ENCODE peak calls at places on chromosomes 16 and 17, in nine cellular contexts. One of them, this sample, is unnamed.
A peak's percentile ranks its signal among the peaks of the same experiment; 100 is the strongest.

GRCh38 chr16:53952215-53953208 is 248.6 kb downstream of the FTO start:
- DNase-seq in transverse colon: no peak
- DNase-seq in heart right ventricle: no peak
- DNase-seq in fibroblast of lung: peak; percentile 48
- DNase-seq in stomach: no peak
- DNase-seq in body of pancreas: no peak
- DNase-seq in right lobe of liver: no peak
- DNase-seq in HCT116: no peak
- DNase-seq in prostate gland: no peak
- DNase-seq in this sample: no peak

GRCh38 chr16:22814330-22815105 is 556 bp downstream of the HS3ST2 start:
- DNase-seq in heart right ventricle: no peak
- DNase-seq in stomach: no peak
- DNase-seq in transverse colon: no peak
- DNase-seq in fibroblast of lung: no peak
- DNase-seq in body of pancreas: no peak
- DNase-seq in prostate gland: no peak
- DNase-seq in right lobe of liver: no peak
- DNase-seq in HCT116: no peak
- DNase-seq in this sample: no peak

GRCh38 chr16:50861926-50862325 is 120.0 kb downstream of the CYLD start:
- DNase-seq in heart right ventricle: no peak
- DNase-seq in right lobe of liver: no peak
- DNase-seq in fibroblast of lung: peak; percentile 90
- DNase-seq in body of pancreas: no peak
- DNase-seq in HCT116: peak; percentile 46
- DNase-seq in prostate gland: no peak
- DNase-seq in transverse colon: no peak
- DNase-seq in stomach: no peak
- DNase-seq in this sample: peak; percentile 68

GRCh38 chr16:4410335-4411075 is 5.9 kb downstream of the CORO7 start:
- DNase-seq in stomach: peak; percentile 70
- DNase-seq in right lobe of liver: no peak
- DNase-seq in transverse colon: peak; percentile 57
- DNase-seq in heart right ventricle: no peak
- DNase-seq in fibroblast of lung: peak; percentile 91
- DNase-seq in body of pancreas: peak; percentile 60
- DNase-seq in HCT116: no peak
- DNase-seq in prostate gland: peak; percentile 82
- DNase-seq in this sample: peak; percentile 67

GRCh38 chr17:44216674-44217073 is 2.8 kb downstream of the UBTF start:
- DNase-seq in fibroblast of lung: no peak
- DNase-seq in prostate gland: no peak
- DNase-seq in body of pancreas: no peak
- DNase-seq in right lobe of liver: no peak
- DNase-seq in heart right ventricle: no peak
- DNase-seq in stomach: no peak
- DNase-seq in HCT116: no peak
- DNase-seq in transverse colon: no peak
- DNase-seq in this sample: no peak

GRCh38 chr16:52906271-52906670 is 146.4 kb downstream of the CHD9NB start:
- DNase-seq in HCT116: no peak
- DNase-seq in prostate gland: no peak
- DNase-seq in right lobe of liver: no peak
- DNase-seq in body of pancreas: no peak
- DNase-seq in transverse colon: no peak
- DNase-seq in heart right ventricle: no peak
- DNase-seq in stomach: no peak
- DNase-seq in fibroblast of lung: no peak
- DNase-seq in this sample: no peak

GRCh38 chr16:3027983-3028715 is 4.3 kb downstream of the THOC6 start:
- DNase-seq in transverse colon: peak; percentile 93
- DNase-seq in fibroblast of lung: peak; percentile 57
- DNase-seq in stomach: peak; percentile 94
- DNase-seq in prostate gland: peak; percentile 85
- DNase-seq in right lobe of liver: peak; percentile 91
- DNase-seq in body of pancreas: peak; percentile 92
- DNase-seq in heart right ventricle: peak; percentile 52
- DNase-seq in HCT116: peak; percentile 62
- DNase-seq in this sample: peak; percentile 45

GRCh38 chr16:46632778-46633733 is 11.9 kb upstream of the SHCBP1 start:
- DNase-seq in prostate gland: no peak
- DNase-seq in fibroblast of lung: no peak
- DNase-seq in transverse colon: no peak
- DNase-seq in HCT116: no peak
- DNase-seq in body of pancreas: no peak
- DNase-seq in stomach: no peak
- DNase-seq in heart right ventricle: no peak
- DNase-seq in right lobe of liver: no peak
- DNase-seq in this sample: no peak

DNA sequence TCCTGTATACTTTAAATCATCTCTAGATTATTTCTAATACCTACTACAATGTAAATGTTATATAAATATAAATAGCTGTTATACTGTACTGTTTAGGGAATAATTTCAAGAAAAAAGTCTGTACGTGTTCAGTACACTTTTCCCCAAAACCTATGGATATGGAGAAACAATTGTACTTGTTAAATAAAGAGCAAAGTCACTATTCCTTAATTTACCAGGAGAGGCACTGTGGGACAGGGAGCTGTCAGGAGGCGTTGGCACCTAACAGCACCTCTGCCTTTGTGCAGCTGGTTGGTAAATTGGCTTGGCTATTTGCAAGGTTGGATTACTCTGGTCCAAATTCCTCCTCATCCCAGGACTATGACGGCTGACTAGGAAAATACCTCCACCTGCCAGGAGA is 28.0 kb downstream of the CRHR1 start:
- DNase-seq in right lobe of liver: no peak
- DNase-seq in transverse colon: no peak
- DNase-seq in body of pancreas: no peak
- DNase-seq in HCT116: peak; percentile 37
- DNase-seq in heart right ventricle: no peak
- DNase-seq in fibroblast of lung: peak; percentile 16
- DNase-seq in prostate gland: no peak
- DNase-seq in stomach: no peak
- DNase-seq in this sample: no peak
- TF ChIP-seq CTCF in right lobe of liver: peak; percentile 29
- TF ChIP-seq CTCF in transverse colon: no peak
- TF ChIP-seq CTCF in body of pancreas: no peak
- TF ChIP-seq CTCF in HCT116: peak; percentile 40
- TF ChIP-seq CTCF in heart right ventricle: peak; percentile 25
- TF ChIP-seq CTCF in fibroblast of lung: no peak
- TF ChIP-seq CTCF in prostate gland: no peak
- TF ChIP-seq CTCF in stomach: no peak
- TF ChIP-seq CTCF in this sample: peak; percentile 33

GRCh38 chr17:38602453-38602852 is 3.3 kb downstream of the SRCIN1 start:
- DNase-seq in right lobe of liver: no peak
- DNase-seq in HCT116: no peak
- DNase-seq in fibroblast of lung: no peak
- DNase-seq in heart right ventricle: no peak
- DNase-seq in transverse colon: no peak
- DNase-seq in prostate gland: no peak
- DNase-seq in body of pancreas: no peak
- DNase-seq in stomach: no peak
- DNase-seq in this sample: no peak
- H3K4me3 ChIP-seq in right lobe of liver: no peak overlapping the region
- H3K4me3 ChIP-seq in HCT116: no peak overlapping the region
- H3K4me3 ChIP-seq in fibroblast of lung: no peak overlapping the region
- H3K4me3 ChIP-seq in heart right ventricle: no peak overlapping the region
- H3K4me3 ChIP-seq in transverse colon: no peak overlapping the region
- H3K4me3 ChIP-seq in prostate gland: no peak overlapping the region
- H3K4me3 ChIP-seq in body of pancreas: no peak overlapping the region
- H3K4me3 ChIP-seq in stomach: no peak overlapping the region
- H3K4me3 ChIP-seq in this sample: no peak overlapping the region

DNA sequence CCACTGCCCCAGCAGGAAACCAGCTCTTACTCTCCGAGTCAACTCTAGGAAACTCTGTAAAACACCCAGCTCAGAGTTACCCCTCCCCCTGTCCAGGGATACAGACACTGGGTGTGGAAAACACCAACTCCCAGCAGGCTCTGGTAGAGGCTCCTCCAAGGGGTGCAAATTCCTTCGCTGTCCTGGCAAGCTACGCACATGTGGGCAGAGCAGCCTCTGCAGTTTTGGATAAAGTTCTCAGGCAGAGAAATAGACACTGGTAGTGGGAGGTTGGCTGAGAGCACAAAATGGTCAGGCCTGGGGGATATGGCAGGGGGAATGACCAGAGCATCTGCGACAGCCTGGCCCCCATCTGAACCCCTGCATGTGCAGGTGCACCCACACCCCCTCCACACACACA is 146.9 kb upstream of the SDK2 start:
- DNase-seq in fibroblast of lung: no peak
- DNase-seq in transverse colon: no peak
- DNase-seq in heart right ventricle: no peak
- DNase-seq in right lobe of liver: no peak
- DNase-seq in stomach: no peak
- DNase-seq in prostate gland: no peak
- DNase-seq in HCT116: no peak
- DNase-seq in body of pancreas: no peak
- DNase-seq in this sample: no peak
- H3K36me3 ChIP-seq in fibroblast of lung: no peaks in the 10 kb centered on the region
- H3K36me3 ChIP-seq in transverse colon: no peaks in the 10 kb centered on the region
- H3K36me3 ChIP-seq in heart right ventricle: no peaks in the 10 kb centered on the region
- H3K36me3 ChIP-seq in right lobe of liver: no peaks in the 10 kb centered on the region
- H3K36me3 ChIP-seq in stomach: no peaks in the 10 kb centered on the region
- H3K36me3 ChIP-seq in prostate gland: no peaks in the 10 kb centered on the region
- H3K36me3 ChIP-seq in HCT116: no peaks in the 10 kb centered on the region
- H3K36me3 ChIP-seq in body of pancreas: no peaks in the 10 kb centered on the region
- H3K36me3 ChIP-seq in this sample: no peaks in the 10 kb centered on the region

DNA sequence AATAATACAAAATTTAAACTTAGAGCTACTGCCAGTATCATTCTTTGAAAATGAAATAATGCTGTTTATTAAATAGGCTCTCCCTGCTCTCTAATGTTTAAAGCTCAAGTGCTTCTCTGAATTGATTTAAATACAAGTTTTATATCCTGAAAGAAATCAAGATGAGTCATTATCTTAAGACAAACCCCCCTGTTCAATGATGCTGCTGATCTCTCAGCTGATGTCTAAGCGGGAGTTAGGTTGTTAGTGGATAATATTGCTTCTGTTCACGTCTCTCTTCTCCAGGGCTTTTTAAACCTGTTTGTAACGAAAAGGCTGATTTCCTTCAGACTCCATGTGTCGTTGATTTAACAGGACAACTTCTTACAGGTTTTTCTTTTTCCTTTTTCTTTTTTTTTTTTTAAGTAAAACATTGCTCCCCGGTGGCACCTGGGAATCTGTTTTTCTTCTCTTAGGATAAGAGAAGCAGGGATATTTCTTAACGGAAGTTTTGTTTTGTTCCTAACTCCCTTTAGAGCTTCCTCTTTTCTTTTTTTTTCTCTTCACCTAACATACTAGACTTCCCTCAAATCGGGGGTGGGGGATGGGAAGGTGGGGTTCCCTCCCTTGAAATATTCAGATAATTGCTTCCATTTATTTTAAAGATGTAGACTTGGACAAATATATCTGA is 804 bp upstream of the LYRM9 start:
- DNase-seq in body of pancreas: no peak
- DNase-seq in heart right ventricle: no peak
- DNase-seq in HCT116: no peak
- DNase-seq in transverse colon: no peak
- DNase-seq in stomach: no peak
- DNase-seq in prostate gland: no peak
- DNase-seq in right lobe of liver: no peak
- DNase-seq in fibroblast of lung: no peak
- DNase-seq in this sample: no peak
- TF ChIP-seq CTCF in body of pancreas: no peak
- TF ChIP-seq CTCF in heart right ventricle: no peak
- TF ChIP-seq CTCF in HCT116: no peak
- TF ChIP-seq CTCF in transverse colon: no peak
- TF ChIP-seq CTCF in stomach: no peak
- TF ChIP-seq CTCF in prostate gland: no peak
- TF ChIP-seq CTCF in right lobe of liver: no peak
- TF ChIP-seq CTCF in fibroblast of lung: no peak
- TF ChIP-seq CTCF in this sample: no peak

This sample was measured in brain microvascular endothelial cell.